ENCODE peak calls at places on chromosomes 12 and 14, in four cellular contexts. V, X, B and A are unnamed samples.

GRCh38 chr14:88521818-88522217 is 33.0 kb downstream of the PTPN21 start:
- DNase-seq in X (no peak), V (peak), B (no peak), A (peak)

GRCh38 chr14:39582028-39582654 is 149.9 kb upstream of the FBXO33 start:
- DNase-seq in X (no peak), V (no peak), B (no peak), A (no peak)

GRCh38 chr14:77023001-77023996 is 5.2 kb downstream of the IRF2BPL start:
- DNase-seq in V (peak), X (peak), B (no peak), A (peak)

GRCh38 chr12:115657081-115658013 is 620.1 kb downstream of the MED13L start:
- DNase-seq in X (no peak), B (no peak), V (no peak), A (no peak)

GRCh38 chr12:124190301-124191023 is 104.4 kb upstream of the RFLNA start:
- DNase-seq in B (no peak), V (no peak), X (no peak), A (no peak)

GRCh38 chr14:40447032-40447431 is 1014.8 kb upstream of the FBXO33 start:
- DNase-seq in V (no peak), X (peak), B (no peak), A (no peak)

GRCh38 chr12:82527165-82527780 is 159.4 kb upstream of the TMTC2 start:
- DNase-seq in V (peak), B (peak), X (peak), A (peak)

GRCh38 chr12:110012137-110012536 is 12.9 kb downstream of the ANKRD13A start:
- DNase-seq in V (peak), B (no peak), X (no peak), A (no peak)

GRCh38 chr12:85448548-85449139 is 168.6 kb downstream of the ALX1 start:
- DNase-seq in B (no peak), V (peak), X (no peak), A (no peak)

GRCh38 chr12:46722737-46723136 is 103.1 kb downstream of the SLC38A4 start:
- DNase-seq in V (peak), X (no peak), B (no peak), A (no peak)

GRCh38 chr12:79782197-79782890 is 91.6 kb upstream of the PAWR start:
- DNase-seq in X (no peak), B (no peak), V (peak), A (peak)

GRCh38 chr14:32633214-32633864 is 304.2 kb downstream of the AKAP6 start:
- DNase-seq in X (peak), V (no peak), B (no peak), A (no peak)

GRCh38 chr12:49131051-49131972 is at the start of gene TUBA1B:
- DNase-seq in V (peak), B (peak), X (peak), A (peak)

GRCh38 chr12:104723895-104724294 is 234.2 kb downstream of the SLC41A2 start:
- DNase-seq in X (no peak), B (no peak), V (no peak), A (no peak)

GRCh38 chr12:109727039-109727723 is 13.6 kb downstream of the FAM222A start:
- DNase-seq in X (peak), B (no peak), V (no peak), A (no peak)

GRCh38 chr12:95942106-95942531 is 295 bp downstream of the CCDC38 start:
- DNase-seq in V (peak), X (no peak), B (no peak), A (no peak)

GRCh38 chr12:3740840-3741239 is 12.1 kb downstream of the CRACR2A start:
- DNase-seq in X (no peak), B (no peak), V (no peak), A (no peak)

GRCh38 chr12:67592228-67593011 is 56.1 kb upstream of the DYRK2 start:
- DNase-seq in B (peak), V (peak), X (no peak), A (peak)

GRCh38 chr12:19967486-19967885 is 400.9 kb upstream of the PDE3A start:
- DNase-seq in V (peak), B (no peak), X (no peak), A (peak)

GRCh38 chr14:38716871-38717270 is 386.2 kb downstream of the SEC23A start:
- DNase-seq in B (no peak), X (no peak), V (no peak), A (no peak)

GRCh38 chr12:65561798-65562382 is 262.4 kb upstream of the HMGA2 start:
- DNase-seq in X (no peak), V (peak), B (no peak), A (peak)

GRCh38 chr14:103207404-103208072 is 84.3 kb downstream of the TNFAIP2 start:
- DNase-seq in X (peak), V (peak), B (no peak), A (peak)

GRCh38 chr12:40149673-40150260 is 43.9 kb upstream of the SLC2A13 start:
- DNase-seq in B (no peak), V (peak), X (no peak), A (no peak)

GRCh38 chr14:96176811-96177211 is 27.8 kb upstream of the BDKRB2 start:
- DNase-seq in X (no peak), V (peak), B (no peak), A (peak)

GRCh38 chr12:94795053-94795452 is 144.7 kb upstream of the TMCC3 start:
- DNase-seq in X (no peak), B (no peak), V (no peak), A (no peak)

GRCh38 chr14:89137514-89138163 is 279.4 kb downstream of the FOXN3 start:
- DNase-seq in B (peak), X (no peak), V (peak), A (peak)

GRCh38 chr14:77039285-77040058 is 11.0 kb upstream of the IRF2BPL start:
- DNase-seq in X (no peak), V (peak), B (no peak), A (peak)

GRCh38 chr12:112627851-112628250 is 163.7 kb upstream of the RPH3A start:
- DNase-seq in B (no peak), X (no peak), V (no peak), A (no peak)

GRCh38 chr12:96134200-96134599 is 60.0 kb upstream of the ELK3 start:
- DNase-seq in X (no peak), V (no peak), B (peak), A (no peak)

GRCh38 chr12:22543246-22544037 is 900 bp downstream of the C2CD5 start:
- DNase-seq in B (no peak), V (peak), X (peak), A (peak)

GRCh38 chr14:90609376-90609775 is 206.9 kb downstream of the TTC7B start:
- DNase-seq in V (no peak), X (no peak), B (no peak), A (no peak)

GRCh38 chr12:47095446-47096236 is 15.9 kb upstream of the AMIGO2 start:
- DNase-seq in X (no peak), B (no peak), V (peak), A (peak)

GRCh38 chr12:122064034-122064777 is 14.3 kb upstream of the MLXIP start:
- DNase-seq in B (peak), X (peak), V (peak), A (peak)

GRCh38 chr14:63343878-63344277 is 25.1 kb upstream of the GPHB5 start:
- DNase-seq in X (no peak), V (no peak), B (no peak), A (no peak)

GRCh38 chr14:68943107-68943506 is 36.0 kb downstream of the ACTN1 start:
- DNase-seq in X (no peak), V (no peak), B (no peak), A (no peak)

GRCh38 chr14:42676636-42677035 is 1070.0 kb downstream of the LRFN5 start:
- DNase-seq in X (no peak), V (no peak), B (no peak), A (no peak)

GRCh38 chr14:24775919-24776318 is 141.9 kb upstream of the GZMB start:
- DNase-seq in X (no peak), B (no peak), V (peak), A (no peak)

GRCh38 chr14:24777678-24778077 is 143.7 kb upstream of the GZMB start:
- DNase-seq in V (no peak), X (no peak), B (no peak), A (no peak)

GRCh38 chr14:24780278-24780677 is 146.3 kb upstream of the GZMB start:
- DNase-seq in X (no peak), B (no peak), V (no peak), A (no peak)

DNA sequence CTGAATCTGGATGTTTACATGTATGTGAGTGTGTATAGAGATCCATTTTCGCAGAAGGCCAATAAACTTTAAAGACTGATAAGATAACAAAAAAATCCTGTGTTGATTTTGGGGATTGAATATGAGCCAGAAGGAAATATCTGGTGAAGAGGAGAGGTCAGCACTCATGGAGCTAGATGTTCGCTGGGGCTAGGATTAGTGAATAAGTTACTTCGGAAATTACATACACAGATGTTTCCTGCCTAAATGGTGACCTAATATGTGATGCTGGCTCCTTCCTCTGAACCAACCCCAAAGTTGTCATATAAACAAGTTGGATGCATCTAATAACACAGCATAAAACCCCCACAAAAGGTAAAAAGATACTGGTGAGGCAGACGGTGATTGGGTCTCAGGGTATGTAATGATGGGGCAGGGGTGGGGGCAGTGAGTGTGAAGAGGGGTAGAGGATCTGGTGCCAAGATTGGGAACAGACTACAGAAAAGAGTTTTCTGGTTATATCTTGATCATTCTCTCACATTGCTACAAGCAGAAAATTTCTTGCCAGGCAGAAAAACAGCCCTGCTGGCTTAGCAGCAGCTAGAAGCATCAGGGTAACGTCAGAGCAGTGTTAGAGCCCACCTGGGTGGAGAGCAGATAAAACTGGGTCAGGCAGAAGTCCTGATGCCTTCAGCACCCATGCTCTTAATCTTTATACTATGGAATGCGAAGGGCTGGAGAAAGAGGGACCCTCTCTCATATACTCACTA is 140.4 kb upstream of the GZMB start:
- DNase-seq in X (no peak), V (no peak), B (no peak), A (no peak)
- H3K27ac ChIP-seq in X (no peak), V (no peak), B (no peak), A (no peak)

DNA sequence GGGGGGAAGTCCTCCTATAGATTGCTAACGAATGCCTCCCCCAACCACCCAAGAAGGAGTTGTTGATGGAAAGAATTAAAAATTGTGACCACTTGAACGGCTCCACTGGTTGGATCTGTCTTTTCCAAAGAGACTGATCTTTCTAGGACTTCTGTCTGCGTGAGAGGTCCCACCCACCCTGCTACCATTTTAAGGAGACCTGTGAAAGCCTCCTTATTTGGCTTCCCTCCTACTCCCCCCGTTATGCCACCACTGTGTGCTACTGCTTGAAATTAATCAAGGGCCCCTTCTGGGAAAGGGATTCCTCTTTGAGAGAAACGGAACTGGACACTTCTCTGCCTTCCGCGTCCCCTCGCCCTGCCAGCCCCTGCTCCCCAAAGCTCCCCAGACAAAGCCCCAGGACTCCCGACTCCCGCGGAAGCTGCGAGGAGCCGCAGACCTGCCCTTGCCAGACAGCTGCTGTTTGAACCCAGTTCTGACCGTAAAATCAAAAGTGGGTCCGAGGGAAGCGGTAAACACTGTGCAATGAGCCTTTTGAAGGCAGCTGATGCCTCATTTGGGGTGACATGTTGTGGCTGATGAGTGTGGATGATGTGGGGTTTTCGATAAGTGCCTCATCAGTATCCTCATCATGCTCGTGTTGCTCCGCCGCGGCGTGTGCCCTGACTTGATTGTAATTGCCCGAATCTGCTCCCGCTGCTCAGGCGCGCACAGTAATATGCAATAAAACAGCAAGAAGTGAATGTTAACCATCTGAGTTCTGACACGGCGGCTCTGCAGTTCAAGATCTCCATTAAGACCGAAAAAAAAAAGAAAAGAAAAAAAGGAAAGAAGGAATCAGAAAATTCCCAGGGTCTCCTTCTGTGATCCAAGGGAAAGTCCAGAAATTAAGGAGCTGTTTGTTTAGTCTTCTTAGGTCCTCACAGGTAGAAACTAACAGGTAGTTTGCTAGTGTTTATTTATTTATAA is 48.2 kb downstream of the MBIP start:
- DNase-seq in V (peak), X (no peak), B (no peak), A (peak)
- TF ChIP-seq EZH2 in V (peak), X (no peak), B (no peak), A (peak)

GRCh38 chr14:54481695-54482094 is 7.1 kb downstream of the GMFB start:
- DNase-seq in B (no peak), X (no peak), V (no peak), A (no peak)

GRCh38 chr14:54483073-54483745 is 5.6 kb downstream of the GMFB start:
- DNase-seq in B (no peak), V (no peak), X (no peak), A (no peak)

GRCh38 chr14:54480830-54481562 is 7.8 kb downstream of the GMFB start:
- DNase-seq in V (no peak), B (no peak), X (no peak), A (no peak)

GRCh38 chr14:54486685-54487084 is 2.1 kb downstream of the GMFB start:
- DNase-seq in V (no peak), B (no peak), X (no peak), A (no peak)

DNA sequence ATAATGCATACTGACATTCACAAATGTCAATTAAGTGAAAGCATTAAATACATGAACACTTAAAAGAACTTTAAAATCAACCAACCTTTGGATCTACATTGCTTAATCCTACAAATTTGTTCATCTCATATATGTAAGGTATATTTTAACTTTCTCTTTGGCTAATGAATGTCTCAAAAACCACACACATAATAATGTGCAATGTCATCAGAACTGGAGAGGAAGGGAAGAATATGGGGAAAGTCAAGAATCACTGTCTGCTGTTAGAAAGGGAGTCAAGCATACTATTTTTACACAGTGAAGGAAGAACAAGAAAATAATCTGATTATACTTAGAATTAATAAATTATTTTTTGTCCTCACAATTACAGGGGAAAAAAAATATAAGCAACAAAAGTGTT is 4.9 kb downstream of the GMFB start:
- DNase-seq in B (no peak), X (no peak), V (peak), A (no peak)
- H3K9ac ChIP-seq in B (no peak), X (no peak), V (no peak), A (no peak)

GRCh38 chr12:98791406-98791805 is 146.3 kb downstream of the APAF1 start:
- DNase-seq in X (no peak), V (no peak), B (no peak), A (no peak)
- H3K27ac ChIP-seq in X (no peak), V (no peak), B (no peak), A (no peak)

GRCh38 chr14:101587403-101587998 is 26.2 kb downstream of the DIO3 start:
- DNase-seq in X (peak), V (no peak), B (no peak), A (no peak)
- TF ChIP-seq EZH2 in X (no peak), V (no peak), B (no peak), A (no peak)

DNA sequence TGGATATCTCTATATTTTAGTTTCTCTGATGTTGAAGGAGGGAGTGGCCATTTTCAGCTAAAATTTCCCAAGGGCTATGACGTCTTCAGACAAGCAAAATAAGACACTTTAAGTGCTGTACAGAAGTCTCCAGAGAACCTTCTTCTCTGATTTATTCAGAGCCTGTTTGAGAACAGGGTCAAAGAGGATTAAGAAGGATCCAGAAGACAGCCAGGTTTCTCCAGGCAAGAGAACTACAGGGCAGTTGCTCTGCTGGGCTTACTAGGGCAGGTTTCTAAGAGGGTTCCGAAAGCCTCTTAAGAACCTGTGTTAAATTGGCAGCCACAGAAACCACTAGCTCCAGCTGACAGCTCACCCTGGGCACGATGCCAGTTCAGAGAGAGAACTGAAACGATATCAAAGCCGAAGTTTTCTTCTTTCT is 1.2 kb downstream of the MGP start:
- DNase-seq in V (peak), X (no peak), B (no peak), A (peak)
- H3K9ac ChIP-seq in V (peak), X (no peak), B (no peak), A (no peak)